ENCODE peak calls at places on chromosomes 11 and 22, in seven cellular contexts. O is activated effector memory CD4-positive, alpha-beta T cell treated with anti-CD3 and anti-CD28 coated beads, Interleukin-2, amount 50 U/mL, for 16 hours; F is H7; J is AG10803; K is BJ; T is small intestine; Q is stimulated activated CD4-positive, alpha-beta T cell treated with anti-CD3 and anti-CD28 coated beads, Interleukin-4, amount 100 ng/mL, for 48 hours. N is an unnamed sample.

GRCh38 chr11:30697032-30697431 is 110.9 kb upstream of the MPPED2 start:
- DNase-seq in O (no peak), F (no peak), J (no peak), K (no peak), T (no peak), Q (no peak), N (no peak)

GRCh38 chr22:49322231-49322630 is 505.4 kb downstream of the BRD1 start:
- DNase-seq in O (peak), F (no peak), J (no peak), K (no peak), T (no peak), Q (no peak), N (no peak)

GRCh38 chr11:437228-437870 is 4.5 kb downstream of the ANO9 start:
- DNase-seq in O (no peak), F (no peak), J (no peak), K (no peak), T (no peak), Q (no peak), N (no peak)

GRCh38 chr22:24938741-24939341 is 7.7 kb downstream of the LHFPL7 start:
- DNase-seq in O (no peak), F (peak), J (peak), K (no peak), T (peak), Q (no peak), N (peak)

GRCh38 chr11:13781153-13781552 is 112.7 kb downstream of the FAR1 start:
- DNase-seq in O (no peak), F (no peak), J (no peak), K (no peak), T (no peak), Q (no peak), N (no peak)

GRCh38 chr11:48047616-48048015 is 67.3 kb downstream of the PTPRJ start:
- DNase-seq in O (no peak), F (no peak), J (peak), K (no peak), T (no peak), Q (no peak), N (no peak)

GRCh38 chr22:22210375-22210774 is 34.2 kb upstream of the VPREB1 start:
- DNase-seq in O (peak), F (no peak), J (peak), K (peak), T (no peak), Q (peak), N (no peak)

GRCh38 chr22:44129614-44129976 is 51.1 kb upstream of the PARVG start:
- DNase-seq in O (no peak), F (peak), J (peak), K (no peak), T (no peak), Q (no peak), N (no peak)

GRCh38 chr11:124669193-124669592 is 4.3 kb downstream of the SIAE start:
- DNase-seq in O (peak), F (peak), J (peak), K (no peak), T (peak), Q (no peak), N (peak)

GRCh38 chr11:44047931-44048431 is at the start of gene ACCSL:
- DNase-seq in O (no peak), F (no peak), J (no peak), K (no peak), T (no peak), Q (no peak), N (no peak)

GRCh38 chr11:1908579-1908978 is 10.9 kb upstream of the TNNT3 start:
- DNase-seq in O (no peak), F (peak), J (no peak), K (no peak), T (no peak), Q (no peak), N (no peak)

GRCh38 chr22:28435271-28435825 is 244.3 kb downstream of the TTC28 start:
- DNase-seq in O (no peak), F (no peak), J (no peak), K (no peak), T (peak), Q (no peak), N (peak)

GRCh38 chr11:114057147-114057546 is 2.4 kb upstream of the ZBTB16 start:
- DNase-seq in O (no peak), F (no peak), J (no peak), K (no peak), T (peak), Q (no peak), N (no peak)

GRCh38 chr22:43377486-43377995 is 34.3 kb upstream of the MPPED1 start:
- DNase-seq in O (no peak), F (no peak), J (peak), K (no peak), T (no peak), Q (no peak), N (no peak)

GRCh38 chr22:40196628-40197027 is 18.9 kb downstream of the TNRC6B start:
- DNase-seq in O (peak), F (no peak), J (peak), K (peak), T (no peak), Q (no peak), N (no peak)

GRCh38 chr11:72780291-72781062 is 13.4 kb downstream of the STARD10 start:
- DNase-seq in O (no peak), F (peak), J (no peak), K (no peak), T (no peak), Q (no peak), N (no peak)

GRCh38 chr22:47260551-47260950 is 498.1 kb downstream of the TBC1D22A start:
- DNase-seq in O (no peak), F (no peak), J (no peak), K (no peak), T (no peak), Q (no peak), N (no peak)

GRCh38 chr22:25139062-25139461 is 60.6 kb upstream of the CRYBB3 start:
- DNase-seq in O (no peak), F (no peak), J (no peak), K (no peak), T (peak), Q (no peak), N (no peak)

GRCh38 chr22:30195245-30196140 is 51.1 kb downstream of the LIF start:
- DNase-seq in O (no peak), F (no peak), J (no peak), K (no peak), T (no peak), Q (no peak), N (no peak)

GRCh38 chr11:114496915-114497314 is 57.6 kb downstream of the REXO2 start:
- DNase-seq in O (no peak), F (no peak), J (no peak), K (no peak), T (no peak), Q (no peak), N (no peak)

GRCh38 chr11:73262851-73263495 is 9.2 kb upstream of the P2RY6 start:
- DNase-seq in O (peak), F (no peak), J (peak), K (no peak), T (no peak), Q (no peak), N (no peak)

GRCh38 chr11:64449381-64450167 is 90.6 kb downstream of the RPS6KA4 start:
- DNase-seq in O (peak), F (peak), J (peak), K (no peak), T (peak), Q (peak), N (peak)

GRCh38 chr22:47152236-47152635 is 389.8 kb downstream of the TBC1D22A start:
- DNase-seq in O (no peak), F (no peak), J (no peak), K (no peak), T (no peak), Q (no peak), N (no peak)

GRCh38 chr11:69647761-69648497 is 7.0 kb downstream of the CCND1 start:
- DNase-seq in O (no peak), F (peak), J (no peak), K (no peak), T (no peak), Q (no peak), N (no peak)

GRCh38 chr22:29154364-29155048 is 51.2 kb upstream of the EMID1 start:
- DNase-seq in O (peak), F (peak), J (peak), K (no peak), T (peak), Q (peak), N (peak)

GRCh38 chr11:15941206-15941770 is 415.1 kb downstream of the SOX6 start:
- DNase-seq in O (peak), F (peak), J (peak), K (no peak), T (no peak), Q (peak), N (peak)